ENCODE peak calls at places on chromosomes 5 and 9, in nine cellular contexts. One of them, this sample, is unnamed.

GRCh38 chr9:134701581-134702259 is 60.1 kb downstream of the COL5A1 start:
- DNase-seq in hepatocyte: no peak
- DNase-seq in HepG2: no peak
- DNase-seq in mammary epithelial cell: no peak
- DNase-seq in neural progenitor cell: no peak
- DNase-seq in K562: no peak
- DNase-seq in astrocyte: no peak
- DNase-seq in fibroblast of lung: no peak
- DNase-seq in HCT116: no peak
- DNase-seq in this sample: no peak

GRCh38 chr5:1516615-1517601 is 6.9 kb downstream of the LPCAT1 start:
- DNase-seq in hepatocyte: no peak
- DNase-seq in HepG2: peak; percentile 16
- DNase-seq in mammary epithelial cell: peak; percentile 5
- DNase-seq in neural progenitor cell: no peak
- DNase-seq in K562: no peak
- DNase-seq in astrocyte: peak; percentile 61
- DNase-seq in fibroblast of lung: peak; percentile 83
- DNase-seq in HCT116: no peak
- DNase-seq in this sample: peak; percentile 38

GRCh38 chr5:145130996-145131395 is 704.1 kb downstream of the PRELID2 start:
- DNase-seq in hepatocyte: no peak
- DNase-seq in HepG2: no peak
- DNase-seq in mammary epithelial cell: no peak
- DNase-seq in neural progenitor cell: no peak
- DNase-seq in K562: no peak
- DNase-seq in astrocyte: no peak
- DNase-seq in fibroblast of lung: peak; percentile 8
- DNase-seq in HCT116: no peak
- DNase-seq in this sample: no peak

GRCh38 chr5:72436796-72437471 is 70.3 kb downstream of the ZNF366 start:
- DNase-seq in hepatocyte: no peak
- DNase-seq in HepG2: no peak
- DNase-seq in mammary epithelial cell: no peak
- DNase-seq in neural progenitor cell: no peak
- DNase-seq in K562: no peak
- DNase-seq in astrocyte: no peak
- DNase-seq in fibroblast of lung: no peak
- DNase-seq in HCT116: no peak
- DNase-seq in this sample: no peak

GRCh38 chr5:151155777-151156731 is 1.5 kb downstream of the ANXA6 start:
- DNase-seq in hepatocyte: peak; percentile 42
- DNase-seq in HepG2: peak; percentile 42
- DNase-seq in mammary epithelial cell: no peak
- DNase-seq in neural progenitor cell: peak; percentile 24
- DNase-seq in K562: no peak
- DNase-seq in astrocyte: peak; percentile 54
- DNase-seq in fibroblast of lung: peak; percentile 67
- DNase-seq in HCT116: no peak
- DNase-seq in this sample: no peak

GRCh38 chr9:93589688-93590087 is 13.3 kb downstream of the PHF2 start:
- DNase-seq in hepatocyte: peak; percentile 37
- DNase-seq in HepG2: peak; percentile 83
- DNase-seq in mammary epithelial cell: no peak
- DNase-seq in neural progenitor cell: peak; percentile 40
- DNase-seq in K562: no peak
- DNase-seq in astrocyte: peak; percentile 16
- DNase-seq in fibroblast of lung: peak; percentile 20
- DNase-seq in HCT116: no peak
- DNase-seq in this sample: no peak

GRCh38 chr5:76500633-76501393 is 97.7 kb downstream of the IQGAP2 start:
- DNase-seq in hepatocyte: no peak
- DNase-seq in HepG2: no peak
- DNase-seq in mammary epithelial cell: no peak
- DNase-seq in neural progenitor cell: no peak
- DNase-seq in K562: no peak
- DNase-seq in astrocyte: peak; percentile 35
- DNase-seq in fibroblast of lung: peak; percentile 67
- DNase-seq in HCT116: no peak
- DNase-seq in this sample: no peak

GRCh38 chr5:79182141-79182540 is 53.8 kb upstream of the JMY start:
- DNase-seq in hepatocyte: no peak
- DNase-seq in HepG2: no peak
- DNase-seq in mammary epithelial cell: no peak
- DNase-seq in neural progenitor cell: no peak
- DNase-seq in K562: no peak
- DNase-seq in astrocyte: no peak
- DNase-seq in fibroblast of lung: no peak
- DNase-seq in HCT116: no peak
- DNase-seq in this sample: no peak

GRCh38 chr5:173230741-173231380 is 4.1 kb downstream of the NKX2-5 start:
- DNase-seq in hepatocyte: no peak
- DNase-seq in HepG2: no peak
- DNase-seq in mammary epithelial cell: no peak
- DNase-seq in neural progenitor cell: no peak
- DNase-seq in K562: no peak
- DNase-seq in astrocyte: no peak
- DNase-seq in fibroblast of lung: no peak
- DNase-seq in HCT116: no peak
- DNase-seq in this sample: no peak
- TF ChIP-seq EZH2 in hepatocyte: no peak
- TF ChIP-seq EZH2 in HepG2: no peak
- TF ChIP-seq EZH2 in mammary epithelial cell: no peak
- TF ChIP-seq EZH2 in neural progenitor cell: no peak
- TF ChIP-seq EZH2 in K562: no peak
- TF ChIP-seq EZH2 in astrocyte: no peak
- TF ChIP-seq EZH2 in fibroblast of lung: no peak
- TF ChIP-seq EZH2 in HCT116: no peak
- TF ChIP-seq EZH2 in this sample: no peak

DNA sequence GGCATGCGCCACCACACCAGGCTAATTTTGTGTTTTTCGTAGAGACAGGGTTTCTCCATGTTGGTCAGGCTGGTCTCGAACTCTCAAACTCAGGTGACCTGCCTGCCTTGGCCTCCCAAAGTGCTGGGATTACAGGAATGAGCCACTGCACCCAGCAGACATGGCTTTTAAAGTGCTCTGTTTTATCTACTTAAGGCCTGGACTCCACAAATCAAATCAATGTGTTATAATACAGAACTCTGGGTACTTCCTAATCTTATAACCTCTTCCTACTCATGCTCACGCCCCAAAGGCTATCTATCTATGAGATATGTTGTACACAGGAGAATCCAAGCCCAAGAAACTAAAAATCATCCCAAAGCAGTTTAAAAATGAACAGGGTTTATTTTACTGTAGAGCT is 155.2 kb downstream of the EFNA5 start:
- DNase-seq in hepatocyte: no peak
- DNase-seq in HepG2: no peak
- DNase-seq in mammary epithelial cell: no peak
- DNase-seq in neural progenitor cell: no peak
- DNase-seq in K562: no peak
- DNase-seq in astrocyte: no peak
- DNase-seq in fibroblast of lung: no peak
- DNase-seq in HCT116: no peak
- DNase-seq in this sample: no peak
- H3K4me1 ChIP-seq in hepatocyte: peaks cover 18% of the 10 kb centered on the region
- H3K4me1 ChIP-seq in HepG2: no peaks in the 10 kb centered on the region
- H3K4me1 ChIP-seq in mammary epithelial cell: peaks cover 32% of the 10 kb centered on the region
- H3K4me1 ChIP-seq in neural progenitor cell: peaks cover 71% of the 10 kb centered on the region
- H3K4me1 ChIP-seq in K562: no peaks in the 10 kb centered on the region
- H3K4me1 ChIP-seq in astrocyte: peaks cover 9% of the 10 kb centered on the region
- H3K4me1 ChIP-seq in fibroblast of lung: peaks cover 3% of the 10 kb centered on the region
- H3K4me1 ChIP-seq in HCT116: no peaks in the 10 kb centered on the region
- H3K4me1 ChIP-seq in this sample: no peaks in the 10 kb centered on the region

DNA sequence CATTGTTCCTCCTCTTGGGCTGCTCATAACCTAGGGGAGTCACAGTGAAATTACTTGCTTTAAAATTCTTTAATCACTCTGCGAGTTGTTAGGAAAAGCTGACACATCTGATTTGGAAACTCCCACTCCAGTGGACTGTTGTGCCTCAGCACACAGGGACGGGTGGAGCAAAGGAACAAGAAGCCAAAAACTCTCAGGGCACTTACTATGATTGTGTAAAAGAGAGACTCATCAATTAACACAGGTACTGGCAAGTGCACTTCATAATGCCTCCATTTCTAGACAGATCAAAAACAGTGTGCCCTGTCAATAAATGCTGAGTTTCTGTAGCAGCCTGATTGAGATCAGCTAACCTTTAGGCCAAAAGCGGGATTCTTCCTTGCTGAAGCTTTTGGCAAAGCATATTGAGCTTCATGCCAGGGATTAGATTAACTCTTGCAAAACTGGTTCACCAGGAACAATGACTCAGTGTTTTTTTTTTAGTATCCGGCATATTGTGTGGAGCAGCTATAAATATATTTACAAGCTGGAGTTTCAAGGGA is 55.9 kb downstream of the TMC1 start:
- DNase-seq in hepatocyte: peak; percentile 28
- DNase-seq in HepG2: no peak
- DNase-seq in mammary epithelial cell: peak; percentile 93
- DNase-seq in neural progenitor cell: no peak
- DNase-seq in K562: no peak
- DNase-seq in astrocyte: peak; percentile 82
- DNase-seq in fibroblast of lung: peak; percentile 92
- DNase-seq in HCT116: peak; percentile 68
- DNase-seq in this sample: peak; percentile 59
- H2AFZ ChIP-seq in hepatocyte: peak overlapping the region; percentile 3
- H2AFZ ChIP-seq in HepG2: no peak overlapping the region
- H2AFZ ChIP-seq in mammary epithelial cell: peak overlapping the region; percentile 50
- H2AFZ ChIP-seq in neural progenitor cell: no peak overlapping the region
- H2AFZ ChIP-seq in K562: peak overlapping the region; percentile 72
- H2AFZ ChIP-seq in astrocyte: peak overlapping the region; percentile 30
- H2AFZ ChIP-seq in fibroblast of lung: no peak overlapping the region
- H2AFZ ChIP-seq in HCT116: peak overlapping the region; percentile 79
- H2AFZ ChIP-seq in this sample: peak overlapping the region; percentile 53

GRCh38 chr5:88144219-88145040 is 124.2 kb downstream of the TMEM161B start:
- DNase-seq in hepatocyte: no peak
- DNase-seq in HepG2: no peak
- DNase-seq in mammary epithelial cell: no peak
- DNase-seq in neural progenitor cell: peak; percentile 63
- DNase-seq in K562: no peak
- DNase-seq in astrocyte: peak; percentile 16
- DNase-seq in fibroblast of lung: no peak
- DNase-seq in HCT116: no peak
- DNase-seq in this sample: no peak

GRCh38 chr5:88140863-88141694 is 127.6 kb downstream of the TMEM161B start:
- DNase-seq in hepatocyte: peak; percentile 98
- DNase-seq in HepG2: peak; percentile 93
- DNase-seq in mammary epithelial cell: peak; percentile 95
- DNase-seq in neural progenitor cell: peak; percentile 99
- DNase-seq in K562: peak; percentile 96
- DNase-seq in astrocyte: peak; percentile 97
- DNase-seq in fibroblast of lung: peak; percentile 94
- DNase-seq in HCT116: peak; percentile 93
- DNase-seq in this sample: peak; percentile 97

GRCh38 chr5:88141695-88141979 is 127.0 kb downstream of the TMEM161B start:
- DNase-seq in hepatocyte: no peak
- DNase-seq in HepG2: no peak
- DNase-seq in mammary epithelial cell: no peak
- DNase-seq in neural progenitor cell: no peak
- DNase-seq in K562: no peak
- DNase-seq in astrocyte: no peak
- DNase-seq in fibroblast of lung: no peak
- DNase-seq in HCT116: no peak
- DNase-seq in this sample: no peak

GRCh38 chr5:88143693-88144218 is 124.9 kb downstream of the TMEM161B start:
- DNase-seq in hepatocyte: no peak
- DNase-seq in HepG2: no peak
- DNase-seq in mammary epithelial cell: no peak
- DNase-seq in neural progenitor cell: peak; percentile 12
- DNase-seq in K562: no peak
- DNase-seq in astrocyte: no peak
- DNase-seq in fibroblast of lung: no peak
- DNase-seq in HCT116: no peak
- DNase-seq in this sample: no peak

DNA sequence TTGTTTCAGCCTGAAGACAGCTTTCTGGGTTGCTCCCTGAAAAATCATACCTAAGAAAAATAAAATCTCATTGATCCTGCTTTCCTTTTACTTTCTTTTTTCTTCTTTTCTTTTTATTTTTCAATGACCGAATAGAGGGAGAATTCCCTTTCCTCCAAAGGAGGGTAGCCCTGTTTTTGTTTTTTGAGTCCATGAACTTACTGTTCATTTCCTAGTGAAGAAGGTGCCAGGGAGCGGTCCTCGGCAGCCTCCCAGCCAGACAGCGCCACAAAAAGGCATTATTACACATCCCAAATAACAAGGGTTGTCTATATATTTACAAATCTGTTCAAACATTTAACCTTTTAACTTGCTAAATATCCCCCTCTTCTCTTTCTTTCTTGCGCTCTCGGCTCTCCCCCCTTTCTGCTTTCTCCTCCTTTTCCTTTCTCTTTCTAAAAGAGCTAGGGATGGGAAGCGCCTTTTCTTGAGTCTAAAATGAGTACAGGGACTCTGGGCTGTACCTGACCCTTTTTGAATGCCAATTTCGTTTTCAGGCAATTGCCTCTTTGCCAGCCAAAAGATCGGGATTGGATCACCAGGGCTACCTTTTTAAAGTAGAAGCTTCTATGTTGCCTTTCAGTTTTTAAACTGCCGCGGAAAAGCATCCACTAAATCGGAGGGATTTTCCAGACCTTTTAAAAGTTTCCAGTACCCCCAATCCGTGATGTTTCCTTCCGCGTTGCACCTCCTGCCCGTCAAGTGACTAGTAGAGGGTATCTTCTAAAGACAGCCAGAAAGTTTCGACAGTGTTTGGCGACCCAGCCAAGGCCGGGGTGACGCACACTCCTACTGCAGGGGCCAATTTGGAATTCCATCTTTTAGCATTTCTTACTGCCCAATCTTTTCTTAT is 125.6 kb downstream of the TMEM161B start:
- DNase-seq in hepatocyte: no peak
- DNase-seq in HepG2: no peak
- DNase-seq in mammary epithelial cell: peak; percentile 8
- DNase-seq in neural progenitor cell: peak; percentile 45
- DNase-seq in K562: no peak
- DNase-seq in astrocyte: peak; percentile 61
- DNase-seq in fibroblast of lung: peak; percentile 28
- DNase-seq in HCT116: no peak
- DNase-seq in this sample: no peak
- TF ChIP-seq EZH2 in hepatocyte: peak; percentile 1
- TF ChIP-seq EZH2 in HepG2: no peak
- TF ChIP-seq EZH2 in mammary epithelial cell: peak; percentile 52
- TF ChIP-seq EZH2 in neural progenitor cell: peak; percentile 81
- TF ChIP-seq EZH2 in K562: no peak
- TF ChIP-seq EZH2 in astrocyte: no peak
- TF ChIP-seq EZH2 in fibroblast of lung: peak; percentile 41
- TF ChIP-seq EZH2 in HCT116: no peak
- TF ChIP-seq EZH2 in this sample: no peak

DNA sequence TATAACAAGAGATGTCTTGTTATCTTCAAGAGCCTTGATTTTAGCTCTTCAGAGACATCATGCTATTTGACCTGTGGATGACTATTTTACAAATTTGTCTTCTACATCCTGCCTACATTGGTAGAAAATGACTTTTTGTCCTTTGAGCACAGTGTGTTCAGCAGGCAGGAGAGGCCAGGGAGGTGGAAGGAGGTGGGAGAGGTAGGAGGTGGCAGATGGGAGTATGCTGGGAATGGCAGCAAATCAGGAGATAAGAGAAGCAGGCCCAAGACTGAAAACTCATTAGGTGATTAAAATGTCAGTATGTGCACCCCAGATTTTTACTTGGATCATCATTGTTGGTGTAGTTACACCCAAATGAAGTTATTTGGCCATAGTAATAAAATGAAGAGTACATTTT is 44.1 kb downstream of the PTPN3 start:
- DNase-seq in hepatocyte: no peak
- DNase-seq in HepG2: no peak
- DNase-seq in mammary epithelial cell: no peak
- DNase-seq in neural progenitor cell: no peak
- DNase-seq in K562: no peak
- DNase-seq in astrocyte: no peak
- DNase-seq in fibroblast of lung: no peak
- DNase-seq in HCT116: no peak
- DNase-seq in this sample: no peak
- H3K4me1 ChIP-seq in hepatocyte: no peaks in the 10 kb centered on the region
- H3K4me1 ChIP-seq in HepG2: no peaks in the 10 kb centered on the region
- H3K4me1 ChIP-seq in mammary epithelial cell: peaks cover 37% of the 10 kb centered on the region
- H3K4me1 ChIP-seq in neural progenitor cell: no peaks in the 10 kb centered on the region
- H3K4me1 ChIP-seq in K562: no peaks in the 10 kb centered on the region
- H3K4me1 ChIP-seq in astrocyte: no peaks in the 10 kb centered on the region
- H3K4me1 ChIP-seq in fibroblast of lung: no peaks in the 10 kb centered on the region
- H3K4me1 ChIP-seq in HCT116: no peaks in the 10 kb centered on the region
- H3K4me1 ChIP-seq in this sample: peaks cover 35% of the 10 kb centered on the region

This sample was measured in PC-9.